ENCODE peak calls at places on chromosome 20, in five cellular contexts. H, M, T, N and Y are unnamed samples.

GRCh38 chr20:42361402-42361801 is 743.2 kb upstream of the CHD6 start:
- DNase-seq in M (no peak), T (no peak), H (no peak), N (no peak), Y (no peak)

GRCh38 chr20:60138263-60139127 is 180.3 kb downstream of the CDH26 start:
- DNase-seq in M (no peak), H (no peak), N (no peak), T (no peak), Y (peak; percentile 50)

GRCh38 chr20:43925786-43926185 is 11.1 kb downstream of the TOX2 start:
- DNase-seq in N (no peak), T (peak; percentile 70), H (peak; percentile 87), M (no peak), Y (no peak)

GRCh38 chr20:25309395-25310267 is 61.7 kb downstream of the PYGB start:
- DNase-seq in H (peak; percentile 93), N (peak; percentile 64), T (peak; percentile 80), M (no peak), Y (peak; percentile 87)

GRCh38 chr20:62315773-62316172 is 13.0 kb downstream of the ADRM1 start:
- DNase-seq in M (no peak), T (no peak), H (no peak), N (no peak), Y (no peak)

GRCh38 chr20:4283011-4283410 is 267.7 kb upstream of the RNF24 start:
- DNase-seq in M (no peak), T (no peak), H (peak; percentile 62), N (no peak), Y (no peak)

GRCh38 chr20:43691928-43692524 is 25.1 kb downstream of the MYBL2 start:
- DNase-seq in T (peak; percentile 22), N (peak; percentile 60), H (peak; percentile 56), M (no peak), Y (peak; percentile 36)

GRCh38 chr20:6388666-6389197 is 265.9 kb upstream of the FERMT1 start:
- DNase-seq in M (no peak), N (no peak), H (no peak), T (peak; percentile 4), Y (peak; percentile 35)

GRCh38 chr20:48845000-48845399 is 17.2 kb upstream of the PREX1 start:
- DNase-seq in M (no peak), T (no peak), H (peak; percentile 32), N (no peak), Y (no peak)

GRCh38 chr20:24102290-24102689 is 113.7 kb upstream of the GGTLC1 start:
- DNase-seq in H (no peak), N (peak; percentile 42), T (no peak), M (no peak), Y (peak; percentile 18)